ENCODE peak calls at places on chromosomes 7 and 10, in four cellular contexts. L is AG08396, B is neuronal stem cell, G is dermis microvascular lymphatic vessel endothelial cell. O is an unnamed sample.

GRCh38 chr7:134750083-134751062 is 29.1 kb upstream of the CALD1 start:
- DNase-seq in L (no peak), B (peak), G (peak), O (peak)

GRCh38 chr10:52226448-52226847 is 87.6 kb upstream of the DKK1 start:
- DNase-seq in L (peak), B (no peak), G (no peak), O (no peak)

GRCh38 chr10:6494934-6495592 is 85.0 kb downstream of the PRKCQ start:
- DNase-seq in L (no peak), B (no peak), G (no peak), O (no peak)

GRCh38 chr7:124429923-124430322 is 335.7 kb downstream of the GPR37 start:
- DNase-seq in L (no peak), B (no peak), G (no peak), O (no peak)

GRCh38 chr7:89837515-89837914 is 316.8 kb upstream of the STEAP1 start:
- DNase-seq in L (no peak), B (peak), G (no peak), O (no peak)

GRCh38 chr7:143284591-143285453 is at the start of gene TMEM139:
- DNase-seq in L (no peak), B (no peak), G (no peak), O (no peak)

GRCh38 chr7:16170671-16171070 is 250.7 kb downstream of the CRPPA start:
- DNase-seq in L (no peak), B (no peak), G (no peak), O (no peak)

GRCh38 chr10:27440478-27440877 is 63.6 kb upstream of the RAB18 start:
- DNase-seq in L (no peak), B (no peak), G (no peak), O (no peak)

GRCh38 chr10:90308223-90308622 is 549.6 kb downstream of the HTR7 start:
- DNase-seq in L (no peak), B (no peak), G (no peak), O (no peak)

GRCh38 chr7:48964074-48964473 is 39.7 kb downstream of the CDC14C start:
- DNase-seq in L (no peak), B (no peak), G (no peak), O (no peak)

GRCh38 chr7:92854501-92855238 is 18.3 kb upstream of the CDK6 start:
- DNase-seq in L (no peak), B (no peak), G (no peak), O (no peak)

GRCh38 chr7:101691822-101692384 is 62.8 kb upstream of the MYL10 start:
- DNase-seq in L (no peak), B (peak), G (no peak), O (no peak)

GRCh38 chr10:32990811-32991210 is 32.8 kb upstream of the ITGB1 start:
- DNase-seq in L (no peak), B (no peak), G (no peak), O (no peak)

GRCh38 chr10:49371967-49372366 is 23.9 kb downstream of the DRGX start:
- DNase-seq in L (no peak), B (no peak), G (no peak), O (no peak)

GRCh38 chr10:92575961-92576360 is 2.1 kb upstream of the IDE start:
- DNase-seq in L (no peak), B (no peak), G (no peak), O (no peak)

GRCh38 chr7:131606346-131607290 is 50.2 kb upstream of the PODXL start:
- DNase-seq in L (no peak), B (no peak), G (no peak), O (no peak)

GRCh38 chr10:91190876-91191580 is 29.4 kb upstream of the PCGF5 start:
- DNase-seq in L (no peak), B (no peak), G (no peak), O (no peak)

GRCh38 chr7:25951414-25952276 is 200.4 kb upstream of the NFE2L3 start:
- DNase-seq in L (peak), B (peak), G (no peak), O (no peak)

GRCh38 chr7:98996162-98996552 is 117.8 kb downstream of the TRRAP start:
- DNase-seq in L (no peak), B (no peak), G (no peak), O (no peak)

GRCh38 chr7:18655506-18655905 is 160.0 kb downstream of the HDAC9 start:
- DNase-seq in L (no peak), B (no peak), G (no peak), O (no peak)

GRCh38 chr7:28419717-28420116 is 7.4 kb downstream of the CREB5 start:
- DNase-seq in L (peak), B (no peak), G (no peak), O (no peak)

GRCh38 chr10:90884414-90884813 is 12.6 kb downstream of the RPP30 start:
- DNase-seq in L (no peak), B (no peak), G (no peak), O (no peak)

GRCh38 chr7:128838109-128838779 is 8.0 kb downstream of the FLNC start:
- DNase-seq in L (no peak), B (no peak), G (no peak), O (no peak)

GRCh38 chr7:48337012-48337621 is 165.9 kb downstream of the ABCA13 start:
- DNase-seq in L (peak), B (peak), G (no peak), O (peak)

GRCh38 chr7:110356438-110356837 is 734.5 kb upstream of the LRRN3 start:
- DNase-seq in L (no peak), B (no peak), G (no peak), O (no peak)

GRCh38 chr10:69179089-69179742 is 818 bp upstream of the SUPV3L1 start:
- DNase-seq in L (peak), B (no peak), G (peak), O (no peak)